ENCODE peak calls at places on chromosome 16, in nine cellular contexts. One of them, this sample, is unnamed.

GRCh38 chr16:30757316-30757715 is 4.5 kb downstream of the CFAP119 start:
- DNase-seq in HEK293T: no peak
- DNase-seq in endodermal cell: no peak
- DNase-seq in EH: no peak
- DNase-seq in activated naive CD4-positive, alpha-beta T cell: no peak
- DNase-seq in ACHN: no peak
- DNase-seq in IMR-90: no peak
- DNase-seq in stimulated activated effector memory CD8-positive, alpha-beta T cell treated with anti-CD3 and anti-CD28 coated beads, Interleukin-12 subunit alpha, Interleukin-12 subunit beta, amount 100 ng/mL, for 72 hours: no peak
- DNase-seq in adipocyte: no peak
- DNase-seq in this sample: no peak

GRCh38 chr16:81432899-81433560 is 11.6 kb upstream of the CMIP start:
- DNase-seq in HEK293T: no peak
- DNase-seq in endodermal cell: no peak
- DNase-seq in EH: no peak
- DNase-seq in activated naive CD4-positive, alpha-beta T cell: no peak
- DNase-seq in ACHN: no peak
- DNase-seq in IMR-90: no peak
- DNase-seq in stimulated activated effector memory CD8-positive, alpha-beta T cell treated with anti-CD3 and anti-CD28 coated beads, Interleukin-12 subunit alpha, Interleukin-12 subunit beta, amount 100 ng/mL, for 72 hours: no peak
- DNase-seq in adipocyte: no peak
- DNase-seq in this sample: no peak

GRCh38 chr16:79638386-79639106 is 38.0 kb upstream of the MAF start:
- DNase-seq in HEK293T: no peak
- DNase-seq in endodermal cell: no peak
- DNase-seq in EH: no peak
- DNase-seq in activated naive CD4-positive, alpha-beta T cell: no peak
- DNase-seq in ACHN: no peak
- DNase-seq in IMR-90: no peak
- DNase-seq in stimulated activated effector memory CD8-positive, alpha-beta T cell treated with anti-CD3 and anti-CD28 coated beads, Interleukin-12 subunit alpha, Interleukin-12 subunit beta, amount 100 ng/mL, for 72 hours: no peak
- DNase-seq in adipocyte: no peak
- DNase-seq in this sample: no peak

GRCh38 chr16:28313587-28313986 is 21.3 kb downstream of the SBK1 start:
- DNase-seq in HEK293T: no peak
- DNase-seq in endodermal cell: no peak
- DNase-seq in EH: no peak
- DNase-seq in activated naive CD4-positive, alpha-beta T cell: no peak
- DNase-seq in ACHN: no peak
- DNase-seq in IMR-90: no peak
- DNase-seq in stimulated activated effector memory CD8-positive, alpha-beta T cell treated with anti-CD3 and anti-CD28 coated beads, Interleukin-12 subunit alpha, Interleukin-12 subunit beta, amount 100 ng/mL, for 72 hours: no peak
- DNase-seq in adipocyte: no peak
- DNase-seq in this sample: no peak

GRCh38 chr16:87666919-87667318 is 64.6 kb downstream of the JPH3 start:
- DNase-seq in HEK293T: no peak
- DNase-seq in endodermal cell: no peak
- DNase-seq in EH: no peak
- DNase-seq in activated naive CD4-positive, alpha-beta T cell: no peak
- DNase-seq in ACHN: no peak
- DNase-seq in IMR-90: no peak
- DNase-seq in stimulated activated effector memory CD8-positive, alpha-beta T cell treated with anti-CD3 and anti-CD28 coated beads, Interleukin-12 subunit alpha, Interleukin-12 subunit beta, amount 100 ng/mL, for 72 hours: no peak
- DNase-seq in adipocyte: no peak
- DNase-seq in this sample: no peak

GRCh38 chr16:49749816-49750215 is 106.1 kb downstream of the ZNF423 start:
- DNase-seq in HEK293T: no peak
- DNase-seq in endodermal cell: peak
- DNase-seq in EH: no peak
- DNase-seq in activated naive CD4-positive, alpha-beta T cell: no peak
- DNase-seq in ACHN: no peak
- DNase-seq in IMR-90: no peak
- DNase-seq in stimulated activated effector memory CD8-positive, alpha-beta T cell treated with anti-CD3 and anti-CD28 coated beads, Interleukin-12 subunit alpha, Interleukin-12 subunit beta, amount 100 ng/mL, for 72 hours: no peak
- DNase-seq in adipocyte: no peak
- DNase-seq in this sample: no peak

GRCh38 chr16:67299269-67299668 is 19.9 kb downstream of the PLEKHG4 start:
- DNase-seq in HEK293T: no peak
- DNase-seq in endodermal cell: no peak
- DNase-seq in EH: no peak
- DNase-seq in activated naive CD4-positive, alpha-beta T cell: no peak
- DNase-seq in ACHN: no peak
- DNase-seq in IMR-90: no peak
- DNase-seq in stimulated activated effector memory CD8-positive, alpha-beta T cell treated with anti-CD3 and anti-CD28 coated beads, Interleukin-12 subunit alpha, Interleukin-12 subunit beta, amount 100 ng/mL, for 72 hours: no peak
- DNase-seq in adipocyte: no peak
- DNase-seq in this sample: no peak

GRCh38 chr16:66291833-66292232 is 74.7 kb upstream of the CDH5 start:
- DNase-seq in HEK293T: no peak
- DNase-seq in endodermal cell: no peak
- DNase-seq in EH: no peak
- DNase-seq in activated naive CD4-positive, alpha-beta T cell: no peak
- DNase-seq in ACHN: no peak
- DNase-seq in IMR-90: no peak
- DNase-seq in stimulated activated effector memory CD8-positive, alpha-beta T cell treated with anti-CD3 and anti-CD28 coated beads, Interleukin-12 subunit alpha, Interleukin-12 subunit beta, amount 100 ng/mL, for 72 hours: no peak
- DNase-seq in adipocyte: no peak
- DNase-seq in this sample: no peak

GRCh38 chr16:82481455-82481854 is 145.3 kb upstream of the CDH13 start:
- DNase-seq in HEK293T: no peak
- DNase-seq in endodermal cell: peak
- DNase-seq in EH: peak
- DNase-seq in activated naive CD4-positive, alpha-beta T cell: no peak
- DNase-seq in ACHN: no peak
- DNase-seq in IMR-90: peak
- DNase-seq in stimulated activated effector memory CD8-positive, alpha-beta T cell treated with anti-CD3 and anti-CD28 coated beads, Interleukin-12 subunit alpha, Interleukin-12 subunit beta, amount 100 ng/mL, for 72 hours: no peak
- DNase-seq in adipocyte: no peak
- DNase-seq in this sample: no peak

GRCh38 chr16:25390761-25391160 is 133.1 kb upstream of the ZKSCAN2 start:
- DNase-seq in HEK293T: no peak
- DNase-seq in endodermal cell: no peak
- DNase-seq in EH: no peak
- DNase-seq in activated naive CD4-positive, alpha-beta T cell: no peak
- DNase-seq in ACHN: no peak
- DNase-seq in IMR-90: no peak
- DNase-seq in stimulated activated effector memory CD8-positive, alpha-beta T cell treated with anti-CD3 and anti-CD28 coated beads, Interleukin-12 subunit alpha, Interleukin-12 subunit beta, amount 100 ng/mL, for 72 hours: no peak
- DNase-seq in adipocyte: no peak
- DNase-seq in this sample: no peak